ENCODE peak calls at places on chromosomes 4 and X, in five cellular contexts. One of them, this sample, is unnamed.

GRCh38 chrX:107935200-107935599 is 47.0 kb downstream of the TEX13B start:
- ATAC-seq in activated naive CD8-positive, alpha-beta T cell treated with anti-CD3 and anti-CD28 coated beads, Interleukin-2, amount 50 U/mL, for 24 hours: no peak
- ATAC-seq in left lung: no peak
- ATAC-seq in T-helper 17 cell: no peak
- ATAC-seq in CD4-positive, CD25-positive, alpha-beta regulatory T cell: no peak
- ATAC-seq in this sample: no peak

GRCh38 chrX:124829930-124830329 is 483.6 kb downstream of the SH2D1A start:
- ATAC-seq in activated naive CD8-positive, alpha-beta T cell treated with anti-CD3 and anti-CD28 coated beads, Interleukin-2, amount 50 U/mL, for 24 hours: peak; percentile 75
- ATAC-seq in left lung: no peak
- ATAC-seq in T-helper 17 cell: no peak
- ATAC-seq in CD4-positive, CD25-positive, alpha-beta regulatory T cell: no peak
- ATAC-seq in this sample: no peak

GRCh38 chr4:14874990-14875389 is 127.3 kb upstream of the CPEB2 start:
- ATAC-seq in activated naive CD8-positive, alpha-beta T cell treated with anti-CD3 and anti-CD28 coated beads, Interleukin-2, amount 50 U/mL, for 24 hours: peak; percentile 56
- ATAC-seq in left lung: no peak
- ATAC-seq in T-helper 17 cell: no peak
- ATAC-seq in CD4-positive, CD25-positive, alpha-beta regulatory T cell: no peak
- ATAC-seq in this sample: peak; percentile 32

GRCh38 chr4:108360857-108361820 is 192.4 kb upstream of the LEF1 start:
- ATAC-seq in activated naive CD8-positive, alpha-beta T cell treated with anti-CD3 and anti-CD28 coated beads, Interleukin-2, amount 50 U/mL, for 24 hours: no peak
- ATAC-seq in left lung: peak; percentile 41
- ATAC-seq in T-helper 17 cell: no peak
- ATAC-seq in CD4-positive, CD25-positive, alpha-beta regulatory T cell: no peak
- ATAC-seq in this sample: no peak

GRCh38 chr4:21118301-21118700 is 418.0 kb downstream of the PACRGL start:
- ATAC-seq in activated naive CD8-positive, alpha-beta T cell treated with anti-CD3 and anti-CD28 coated beads, Interleukin-2, amount 50 U/mL, for 24 hours: no peak
- ATAC-seq in left lung: no peak
- ATAC-seq in T-helper 17 cell: no peak
- ATAC-seq in CD4-positive, CD25-positive, alpha-beta regulatory T cell: no peak
- ATAC-seq in this sample: no peak

GRCh38 chr4:61555789-61556188 is 355.7 kb downstream of the ADGRL3 start:
- ATAC-seq in activated naive CD8-positive, alpha-beta T cell treated with anti-CD3 and anti-CD28 coated beads, Interleukin-2, amount 50 U/mL, for 24 hours: no peak
- ATAC-seq in left lung: no peak
- ATAC-seq in T-helper 17 cell: no peak
- ATAC-seq in CD4-positive, CD25-positive, alpha-beta regulatory T cell: no peak
- ATAC-seq in this sample: no peak

GRCh38 chr4:144501231-144501780 is 144.7 kb upstream of the HHIP start:
- ATAC-seq in activated naive CD8-positive, alpha-beta T cell treated with anti-CD3 and anti-CD28 coated beads, Interleukin-2, amount 50 U/mL, for 24 hours: no peak
- ATAC-seq in left lung: no peak
- ATAC-seq in T-helper 17 cell: no peak
- ATAC-seq in CD4-positive, CD25-positive, alpha-beta regulatory T cell: no peak
- ATAC-seq in this sample: no peak

GRCh38 chr4:158580064-158580463 is 58.4 kb downstream of the RXFP1 start:
- ATAC-seq in activated naive CD8-positive, alpha-beta T cell treated with anti-CD3 and anti-CD28 coated beads, Interleukin-2, amount 50 U/mL, for 24 hours: no peak
- ATAC-seq in left lung: no peak
- ATAC-seq in T-helper 17 cell: no peak
- ATAC-seq in CD4-positive, CD25-positive, alpha-beta regulatory T cell: no peak
- ATAC-seq in this sample: no peak

GRCh38 chrX:44915361-44915868 is 42.4 kb downstream of the KDM6A start:
- ATAC-seq in activated naive CD8-positive, alpha-beta T cell treated with anti-CD3 and anti-CD28 coated beads, Interleukin-2, amount 50 U/mL, for 24 hours: no peak
- ATAC-seq in left lung: peak; percentile 69
- ATAC-seq in T-helper 17 cell: no peak
- ATAC-seq in CD4-positive, CD25-positive, alpha-beta regulatory T cell: no peak
- ATAC-seq in this sample: no peak

GRCh38 chrX:100948557-100948956 is 19.8 kb upstream of the XKRX start:
- ATAC-seq in activated naive CD8-positive, alpha-beta T cell treated with anti-CD3 and anti-CD28 coated beads, Interleukin-2, amount 50 U/mL, for 24 hours: no peak
- ATAC-seq in left lung: no peak
- ATAC-seq in T-helper 17 cell: no peak
- ATAC-seq in CD4-positive, CD25-positive, alpha-beta regulatory T cell: no peak
- ATAC-seq in this sample: no peak

GRCh38 chr4:14152834-14153519 is 525.5 kb upstream of the BOD1L1 start:
- ATAC-seq in activated naive CD8-positive, alpha-beta T cell treated with anti-CD3 and anti-CD28 coated beads, Interleukin-2, amount 50 U/mL, for 24 hours: no peak
- ATAC-seq in left lung: no peak
- ATAC-seq in T-helper 17 cell: no peak
- ATAC-seq in CD4-positive, CD25-positive, alpha-beta regulatory T cell: no peak
- ATAC-seq in this sample: peak; percentile 59

GRCh38 chr4:168509786-168510185 is 12.9 kb downstream of the PALLD start:
- ATAC-seq in activated naive CD8-positive, alpha-beta T cell treated with anti-CD3 and anti-CD28 coated beads, Interleukin-2, amount 50 U/mL, for 24 hours: peak; percentile 94
- ATAC-seq in left lung: peak; percentile 50
- ATAC-seq in T-helper 17 cell: peak; percentile 86
- ATAC-seq in CD4-positive, CD25-positive, alpha-beta regulatory T cell: peak; percentile 34
- ATAC-seq in this sample: no peak

GRCh38 chr4:15729910-15730533 is 27.2 kb downstream of the BST1 start:
- ATAC-seq in activated naive CD8-positive, alpha-beta T cell treated with anti-CD3 and anti-CD28 coated beads, Interleukin-2, amount 50 U/mL, for 24 hours: peak; percentile 33
- ATAC-seq in left lung: peak; percentile 94
- ATAC-seq in T-helper 17 cell: no peak
- ATAC-seq in CD4-positive, CD25-positive, alpha-beta regulatory T cell: peak; percentile 42
- ATAC-seq in this sample: peak; percentile 31

GRCh38 chrX:38649227-38649626 is 87.9 kb downstream of the TSPAN7 start:
- ATAC-seq in activated naive CD8-positive, alpha-beta T cell treated with anti-CD3 and anti-CD28 coated beads, Interleukin-2, amount 50 U/mL, for 24 hours: no peak
- ATAC-seq in left lung: no peak
- ATAC-seq in T-helper 17 cell: no peak
- ATAC-seq in CD4-positive, CD25-positive, alpha-beta regulatory T cell: no peak
- ATAC-seq in this sample: no peak

GRCh38 chr4:121943941-121944340 is 7.9 kb downstream of the TRPC3 start:
- ATAC-seq in activated naive CD8-positive, alpha-beta T cell treated with anti-CD3 and anti-CD28 coated beads, Interleukin-2, amount 50 U/mL, for 24 hours: peak; percentile 52
- ATAC-seq in left lung: no peak
- ATAC-seq in T-helper 17 cell: no peak
- ATAC-seq in CD4-positive, CD25-positive, alpha-beta regulatory T cell: no peak
- ATAC-seq in this sample: no peak

GRCh38 chr4:77635246-77635645 is 29.6 kb downstream of the CXCL13 start:
- ATAC-seq in activated naive CD8-positive, alpha-beta T cell treated with anti-CD3 and anti-CD28 coated beads, Interleukin-2, amount 50 U/mL, for 24 hours: no peak
- ATAC-seq in left lung: no peak
- ATAC-seq in T-helper 17 cell: no peak
- ATAC-seq in CD4-positive, CD25-positive, alpha-beta regulatory T cell: no peak
- ATAC-seq in this sample: no peak

GRCh38 chrX:100606753-100607152 is 22.0 kb downstream of the TNMD start:
- ATAC-seq in activated naive CD8-positive, alpha-beta T cell treated with anti-CD3 and anti-CD28 coated beads, Interleukin-2, amount 50 U/mL, for 24 hours: no peak
- ATAC-seq in left lung: no peak
- ATAC-seq in T-helper 17 cell: peak; percentile 37
- ATAC-seq in CD4-positive, CD25-positive, alpha-beta regulatory T cell: no peak
- ATAC-seq in this sample: peak; percentile 48

GRCh38 chr4:105207386-105207785 is 60.7 kb downstream of the TET2 start:
- ATAC-seq in activated naive CD8-positive, alpha-beta T cell treated with anti-CD3 and anti-CD28 coated beads, Interleukin-2, amount 50 U/mL, for 24 hours: no peak
- ATAC-seq in left lung: no peak
- ATAC-seq in T-helper 17 cell: no peak
- ATAC-seq in CD4-positive, CD25-positive, alpha-beta regulatory T cell: no peak
- ATAC-seq in this sample: no peak

GRCh38 chr4:123783091-123783765 is 386.6 kb downstream of the SPRY1 start:
- ATAC-seq in activated naive CD8-positive, alpha-beta T cell treated with anti-CD3 and anti-CD28 coated beads, Interleukin-2, amount 50 U/mL, for 24 hours: no peak
- ATAC-seq in left lung: no peak
- ATAC-seq in T-helper 17 cell: no peak
- ATAC-seq in CD4-positive, CD25-positive, alpha-beta regulatory T cell: no peak
- ATAC-seq in this sample: no peak

GRCh38 chrX:50147972-50148371 is 52.8 kb downstream of the AKAP4 start:
- ATAC-seq in activated naive CD8-positive, alpha-beta T cell treated with anti-CD3 and anti-CD28 coated beads, Interleukin-2, amount 50 U/mL, for 24 hours: no peak
- ATAC-seq in left lung: no peak
- ATAC-seq in T-helper 17 cell: no peak
- ATAC-seq in CD4-positive, CD25-positive, alpha-beta regulatory T cell: no peak
- ATAC-seq in this sample: no peak

GRCh38 chrX:111854778-111855490 is 21.0 kb upstream of the TRPC5OS start:
- ATAC-seq in activated naive CD8-positive, alpha-beta T cell treated with anti-CD3 and anti-CD28 coated beads, Interleukin-2, amount 50 U/mL, for 24 hours: no peak
- ATAC-seq in left lung: no peak
- ATAC-seq in T-helper 17 cell: no peak
- ATAC-seq in CD4-positive, CD25-positive, alpha-beta regulatory T cell: no peak
- ATAC-seq in this sample: no peak

GRCh38 chr4:89242864-89243740 is 64.5 kb downstream of the GPRIN3 start:
- ATAC-seq in activated naive CD8-positive, alpha-beta T cell treated with anti-CD3 and anti-CD28 coated beads, Interleukin-2, amount 50 U/mL, for 24 hours: peak; percentile 65
- ATAC-seq in left lung: peak; percentile 33
- ATAC-seq in T-helper 17 cell: peak; percentile 96
- ATAC-seq in CD4-positive, CD25-positive, alpha-beta regulatory T cell: peak; percentile 62
- ATAC-seq in this sample: no peak

GRCh38 chr4:185344743-185345538 is 50.8 kb downstream of the LRP2BP start:
- ATAC-seq in activated naive CD8-positive, alpha-beta T cell treated with anti-CD3 and anti-CD28 coated beads, Interleukin-2, amount 50 U/mL, for 24 hours: peak; percentile 30
- ATAC-seq in left lung: no peak
- ATAC-seq in T-helper 17 cell: no peak
- ATAC-seq in CD4-positive, CD25-positive, alpha-beta regulatory T cell: no peak
- ATAC-seq in this sample: peak; percentile 73

This sample was measured in stimulated activated memory B cell treated with anti-CD40 and anti-IgM and Interleukin-4, amounts not matched to agents 10 μg/mL and 1 μg/mL and 100 μg/mL, for 72 hours.